ENCODE peak calls at places on chromosomes 7 and 10, in four cellular contexts. N is ACHN, W is left cardiac atrium, C is caudate nucleus. Z is an unnamed sample.
A peak's percentile ranks its signal among the peaks of the same experiment; 100 is the strongest.

GRCh38 chr7:141585592-141586510 is 34.6 kb downstream of the AGK start:
- DNase-seq in W (no peak), C (no peak), N (peak; percentile 96), Z (no peak)

GRCh38 chr10:521261-521660 is 168.2 kb downstream of the DIP2C start:
- DNase-seq in N (no peak), C (no peak), W (no peak), Z (no peak)

GRCh38 chr7:44748042-44748947 is at the start of gene ZMIZ2:
- DNase-seq in W (peak; percentile 94), N (peak; percentile 91), C (peak; percentile 89), Z (peak; percentile 93)

GRCh38 chr7:111869266-111869665 is 307.0 kb upstream of the IMMP2L start:
- DNase-seq in N (no peak), C (no peak), W (no peak), Z (no peak)

GRCh38 chr7:46652317-46652716 is 731.2 kb upstream of the IGFBP3 start:
- DNase-seq in C (no peak), N (no peak), W (no peak), Z (no peak)

GRCh38 chr10:91587710-91588638 is 44.9 kb downstream of the PPP1R3C start:
- DNase-seq in C (no peak), N (peak; percentile 49), W (peak; percentile 29), Z (no peak)

GRCh38 chr7:760006-760405 is 32.9 kb upstream of the PRKAR1B start:
- DNase-seq in C (no peak), N (no peak), W (no peak), Z (no peak)

GRCh38 chr10:117160567-117160966 is 22.5 kb upstream of the VAX1 start:
- DNase-seq in W (no peak), C (no peak), N (no peak), Z (no peak)

GRCh38 chr7:100865971-100866720 is 1.0 kb upstream of the TRIP6 start:
- DNase-seq in C (peak; percentile 69), N (no peak), W (peak; percentile 85), Z (no peak)

GRCh38 chr10:75470901-75471300 is 39.5 kb downstream of the LRMDA start:
- DNase-seq in C (no peak), W (no peak), N (no peak), Z (no peak)

GRCh38 chr10:48520594-48520993 is 84.3 kb downstream of the ARHGAP22 start:
- DNase-seq in C (no peak), N (no peak), W (no peak), Z (no peak)

GRCh38 chr10:99526861-99527504 is 5.8 kb upstream of the NKX2-3 start:
- DNase-seq in C (no peak), N (no peak), W (no peak), Z (no peak)

GRCh38 chr7:106071356-106071998 is 40.6 kb downstream of the SYPL1 start:
- DNase-seq in W (no peak), C (no peak), N (no peak), Z (no peak)

GRCh38 chr10:19704544-19704943 is 111.7 kb upstream of the PLXDC2 start:
- DNase-seq in N (no peak), C (no peak), W (no peak), Z (no peak)

GRCh38 chr10:13219685-13220670 is 14.2 kb downstream of the UCMA start:
- DNase-seq in N (peak; percentile 78), W (no peak), C (no peak), Z (no peak)

GRCh38 chr10:126597206-126597605 is 73.3 kb downstream of the C10orf90 start:
- DNase-seq in W (no peak), C (no peak), N (no peak), Z (no peak)

GRCh38 chr7:24825931-24826661 is 68.8 kb upstream of the GSDME start:
- DNase-seq in C (no peak), N (peak; percentile 82), W (no peak), Z (no peak)

GRCh38 chr10:30902621-30903396 is 128.9 kb downstream of the ZNF438 start:
- DNase-seq in N (no peak), W (no peak), C (no peak), Z (no peak)

GRCh38 chr10:130300608-130301025 is 164.4 kb downstream of the GLRX3 start:
- DNase-seq in C (no peak), N (no peak), W (no peak), Z (no peak)

GRCh38 chr7:100895956-100896742 is 461 bp upstream of the ACHE start:
- DNase-seq in C (peak; percentile 10), N (peak; percentile 50), W (peak; percentile 53), Z (no peak)

GRCh38 chr10:47418321-47418720 is 34.2 kb upstream of the ZNF488 start:
- DNase-seq in W (no peak), C (no peak), N (no peak), Z (no peak)

GRCh38 chr10:91597397-91597881 is 35.4 kb downstream of the PPP1R3C start:
- DNase-seq in W (no peak), N (peak; percentile 24), C (no peak), Z (no peak)

GRCh38 chr10:77940627-77941026 is 14.1 kb upstream of the DLG5 start:
- DNase-seq in N (no peak), W (no peak), C (no peak), Z (no peak)

GRCh38 chr10:42971251-42971599 is 105.6 kb upstream of the RET start:
- DNase-seq in W (no peak), N (no peak), C (no peak), Z (peak; percentile 30)

GRCh38 chr7:126485791-126486190 is 767.0 kb downstream of the GRM8 start:
- DNase-seq in C (no peak), W (no peak), N (no peak), Z (no peak)

GRCh38 chr10:6583447-6583846 is 3.4 kb upstream of the PRKCQ start:
- DNase-seq in W (no peak), N (no peak), C (no peak), Z (no peak)

GRCh38 chr7:112199035-112199655 is 7.1 kb downstream of the DOCK4 start:
- DNase-seq in W (no peak), N (no peak), C (no peak), Z (no peak)

GRCh38 chr7:22348379-22348778 is 8.6 kb downstream of the RAPGEF5 start:
- DNase-seq in C (no peak), W (no peak), N (peak; percentile 25), Z (no peak)

GRCh38 chr7:137965942-137966624 is 35.8 kb downstream of the CREB3L2 start:
- DNase-seq in N (no peak), W (no peak), C (no peak), Z (no peak)

GRCh38 chr10:3757638-3758490 is 27.1 kb downstream of the KLF6 start:
- DNase-seq in W (no peak), C (no peak), N (no peak), Z (no peak)

GRCh38 chr10:72508033-72508432 is 117.8 kb downstream of the MICU1 start:
- DNase-seq in N (no peak), C (no peak), W (no peak), Z (no peak)

Z was measured in right atrium auricular region.